ENCODE peak calls at places on chromosomes 5 and 9, in five cellular contexts. S is tibial nerve, Y is cardiac muscle cell, W is lung, L is substantia nigra. Z is an unnamed sample.

GRCh38 chr5:144467795-144468194 is 297.1 kb downstream of the KCTD16 start:
- DNase-seq in W (no peak), S (no peak), Y (peak; percentile 55), L (no peak), Z (no peak)

GRCh38 chr5:86118542-86118941 is 499.2 kb upstream of the COX7C start:
- DNase-seq in L (no peak), Y (no peak), W (no peak), S (no peak), Z (no peak)

GRCh38 chr5:179827684-179828083 is 7.0 kb downstream of the SQSTM1 start:
- DNase-seq in S (no peak), L (no peak), Y (no peak), W (no peak), Z (no peak)

GRCh38 chr5:180555168-180555921 is 36.0 kb downstream of the SCGB3A1 start:
- DNase-seq in S (no peak), W (no peak), Y (no peak), L (no peak), Z (no peak)

GRCh38 chr5:166639151-166639550 is 1652.3 kb upstream of the WWC1 start:
- DNase-seq in L (no peak), S (no peak), Y (no peak), W (no peak), Z (no peak)

GRCh38 chr5:159519365-159519764 is 189.1 kb upstream of the IL12B start:
- DNase-seq in L (no peak), Y (no peak), W (no peak), S (no peak), Z (no peak)

GRCh38 chr5:111385970-111386831 is 126.1 kb downstream of the STARD4 start:
- DNase-seq in S (no peak), L (no peak), Y (no peak), W (no peak), Z (no peak)

GRCh38 chr9:127168756-127169506 is 46.5 kb upstream of the ANGPTL2 start:
- DNase-seq in S (no peak), L (no peak), W (no peak), Y (no peak), Z (no peak)

GRCh38 chr9:127968717-127969383 is 11.9 kb downstream of the EEIG1 start:
- DNase-seq in W (no peak), L (no peak), S (peak; percentile 58), Y (no peak), Z (no peak)

GRCh38 chr5:140565024-140565779 is 574 bp downstream of the SLC35A4 start:
- DNase-seq in L (no peak), Y (no peak), S (no peak), W (no peak), Z (no peak)

GRCh38 chr9:133635098-133635497 is 1.1 kb upstream of the DBH start:
- DNase-seq in S (no peak), Y (no peak), W (no peak), L (no peak), Z (no peak)

GRCh38 chr9:33175633-33176325 is 8.6 kb upstream of the B4GALT1 start:
- DNase-seq in Y (no peak), W (no peak), S (no peak), L (no peak), Z (no peak)

GRCh38 chr5:150256416-150257064 is 33.0 kb downstream of the CAMK2A start:
- DNase-seq in L (no peak), S (no peak), W (no peak), Y (peak; percentile 60), Z (no peak)

GRCh38 chr9:2241875-2242741 is 227.0 kb downstream of the SMARCA2 start:
- DNase-seq in W (peak; percentile 84), L (peak; percentile 64), S (peak; percentile 64), Y (peak; percentile 88), Z (peak; percentile 80)

GRCh38 chr9:2243666-2244555 is 228.8 kb downstream of the SMARCA2 start:
- DNase-seq in Y (no peak), S (no peak), W (no peak), L (no peak), Z (no peak)

GRCh38 chr9:2241461-2241874 is 226.3 kb downstream of the SMARCA2 start:
- DNase-seq in W (no peak), S (no peak), L (no peak), Y (no peak), Z (peak; percentile 52)

GRCh38 chr9:2248768-2249167 is 233.6 kb downstream of the SMARCA2 start:
- DNase-seq in Y (no peak), W (no peak), L (no peak), S (no peak), Z (no peak)

GRCh38 chr9:2242778-2243395 is 227.7 kb downstream of the SMARCA2 start:
- DNase-seq in W (no peak), L (no peak), S (no peak), Y (no peak), Z (peak; percentile 28)
- H3K27ac ChIP-seq in W (peak overlapping the region; percentile 40), L (peak overlapping the region; percentile 87), S (peak overlapping the region; percentile 13), Y (peak overlapping the region; percentile 5), Z (peak overlapping the region; percentile 82)

GRCh38 chr9:130185494-130186005 is 13.3 kb downstream of the NCS1 start:
- DNase-seq in Y (peak; percentile 76), L (no peak), S (no peak), W (no peak), Z (no peak)
- H3K27ac ChIP-seq in Y (peak overlapping the region; percentile 99), L (peak overlapping the region; percentile 17), S (peak overlapping the region; percentile 71), W (no peak overlapping the region), Z (peak overlapping the region; percentile 87)

DNA sequence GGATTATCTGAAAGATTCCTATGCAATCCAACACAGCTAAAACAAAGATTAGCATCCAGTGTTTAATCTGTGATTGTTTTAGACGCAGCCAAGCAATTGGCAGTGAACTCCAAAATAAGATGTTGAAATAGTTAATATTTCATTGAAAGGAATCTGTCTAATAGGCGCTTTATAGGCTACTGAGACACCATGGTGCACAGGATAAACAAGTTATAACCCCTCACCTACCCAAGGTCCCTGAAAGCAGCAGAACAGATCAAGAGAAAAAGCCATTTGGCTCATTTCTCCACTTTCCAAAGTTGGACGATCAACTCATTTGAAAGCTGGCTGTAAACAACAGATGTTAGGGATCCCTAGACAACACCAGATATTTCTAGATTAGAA is 4.9 kb downstream of the PUM3 start:
- DNase-seq in Y (no peak), L (no peak), W (no peak), S (no peak), Z (no peak)
- H3K27ac ChIP-seq in Y (no peak overlapping the region), L (no peak overlapping the region), W (no peak overlapping the region), S (peak overlapping the region; percentile 68), Z (no peak overlapping the region)

GRCh38 chr5:135446186-135446585 is 962 bp downstream of the DCANP1 start:
- DNase-seq in L (no peak), Y (no peak), S (no peak), W (no peak), Z (no peak)

GRCh38 chr5:135446615-135447014 is 533 bp downstream of the DCANP1 start:
- DNase-seq in S (no peak), L (no peak), Y (no peak), W (no peak), Z (no peak)

GRCh38 chr5:135448071-135448704 is 1.0 kb upstream of the DCANP1 start:
- DNase-seq in Y (no peak), L (no peak), W (no peak), S (no peak), Z (no peak)

GRCh38 chr5:135448796-135449507 is 1.8 kb upstream of the DCANP1 start:
- DNase-seq in W (no peak), Y (no peak), L (no peak), S (no peak), Z (no peak)

DNA sequence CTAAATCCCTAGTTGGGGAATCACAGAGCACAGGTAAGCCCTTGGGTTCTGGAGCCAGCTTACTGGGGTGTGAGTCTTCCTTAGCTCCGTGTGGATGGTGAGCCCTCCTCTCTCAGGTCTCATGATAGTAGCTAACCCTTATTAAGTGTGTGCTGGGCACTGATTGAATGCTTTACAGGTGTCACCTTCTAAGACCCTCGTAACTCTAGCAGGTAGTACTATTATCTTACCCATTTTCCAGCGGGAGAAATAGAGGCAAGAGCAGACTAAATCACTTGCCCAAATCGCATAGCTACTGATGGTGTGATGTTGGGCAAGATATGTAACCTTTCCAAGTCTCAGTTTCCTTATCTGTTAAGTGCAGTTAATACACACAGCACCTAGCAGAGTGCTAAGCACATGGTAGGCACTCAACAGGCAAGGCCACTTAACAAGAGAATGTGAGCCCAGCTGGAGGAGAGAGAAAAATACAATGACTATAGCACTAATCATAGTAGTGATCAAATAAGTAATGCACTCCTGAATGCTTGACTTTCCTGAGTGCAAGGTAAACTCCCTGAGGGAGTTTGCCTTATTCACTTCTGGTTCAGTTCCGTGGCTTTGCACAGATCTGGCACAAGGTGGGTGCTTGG is at the start of gene DCANP1:
- DNase-seq in W (no peak), L (no peak), Y (no peak), S (no peak), Z (no peak)
- H3K27ac ChIP-seq in W (no peak within 1 kb of the TSS), L (no peak within 1 kb of the TSS), Y (no peak within 1 kb of the TSS), S (no peak within 1 kb of the TSS), Z (no peak within 1 kb of the TSS)

GRCh38 chr5:107869459-107870115 is 198.8 kb upstream of the EFNA5 start:
- DNase-seq in L (no peak), Y (no peak), W (no peak), S (no peak), Z (no peak)
- H3K27ac ChIP-seq in L (no peak overlapping the region), Y (no peak overlapping the region), W (no peak overlapping the region), S (no peak overlapping the region), Z (peak overlapping the region; percentile 11)

GRCh38 chr5:68544091-68544655 is 328.6 kb downstream of the PIK3R1 start:
- DNase-seq in L (no peak), W (no peak), Y (no peak), S (no peak), Z (no peak)
- H3K27ac ChIP-seq in L (no peak overlapping the region), W (no peak overlapping the region), Y (no peak overlapping the region), S (no peak overlapping the region), Z (no peak overlapping the region)

GRCh38 chr9:91818647-91819403 is 131.2 kb downstream of the ROR2 start:
- DNase-seq in S (no peak), Y (no peak), L (no peak), W (no peak), Z (no peak)
- H3K27ac ChIP-seq in S (no peak overlapping the region), Y (no peak overlapping the region), L (no peak overlapping the region), W (no peak overlapping the region), Z (no peak overlapping the region)

GRCh38 chr5:168737066-168737465 is 157.9 kb upstream of the PANK3 start:
- DNase-seq in Y (no peak), W (no peak), L (no peak), S (no peak), Z (no peak)

GRCh38 chr5:168740055-168740820 is 161.1 kb upstream of the PANK3 start:
- DNase-seq in S (no peak), Y (no peak), W (no peak), L (no peak), Z (no peak)

GRCh38 chr5:168734657-168735344 is 155.6 kb upstream of the PANK3 start:
- DNase-seq in S (peak; percentile 60), W (no peak), Y (no peak), L (no peak), Z (no peak)

GRCh38 chr5:168734119-168734518 is 155.0 kb upstream of the PANK3 start:
- DNase-seq in Y (no peak), L (no peak), W (no peak), S (no peak), Z (no peak)

GRCh38 chr5:168736201-168736940 is 157.2 kb upstream of the PANK3 start:
- DNase-seq in S (no peak), Y (peak; percentile 39), L (no peak), W (no peak), Z (no peak)
- H3K27ac ChIP-seq in S (peak overlapping the region; percentile 46), Y (peak overlapping the region; percentile 40), L (no peak overlapping the region), W (peak overlapping the region; percentile 1), Z (no peak overlapping the region)

Z was measured in caudate nucleus.